ENCODE peak calls at places on chromosomes 12 and 14, in nine cellular contexts. B is CD8-positive, alpha-beta memory T cell; M is breast epithelium; K is psoas muscle; S is HL-60; W is OCI-LY7; G is PC-3; C is CD4-positive, CD25-positive, alpha-beta regulatory T cell; T is CD8-positive, alpha-beta T cell. V is an unnamed sample.
A peak's percentile ranks its signal among the peaks of the same experiment; 100 is the strongest.

GRCh38 chr12:114679452-114679875 is 4.5 kb downstream of the TBX3 start:
- DNase-seq in W (no peak), T (no peak), K (no peak), G (peak; percentile 30), C (no peak), B (no peak), M (no peak), S (no peak), V (no peak)

GRCh38 chr12:82517027-82517426 is 158.7 kb downstream of the METTL25 start:
- DNase-seq in M (no peak), T (no peak), B (no peak), K (no peak), W (peak; percentile 24), C (no peak), G (peak; percentile 58), S (peak; percentile 12), V (no peak)

GRCh38 chr14:90784621-90785270 is 31.5 kb downstream of the TTC7B start:
- DNase-seq in W (no peak), B (no peak), S (no peak), C (no peak), M (no peak), T (no peak), K (no peak), G (no peak), V (no peak)

GRCh38 chr12:26614217-26614616 is 218.8 kb downstream of the ITPR2 start:
- DNase-seq in S (peak; percentile 37), M (no peak), C (peak; percentile 2), W (peak; percentile 41), T (no peak), G (peak; percentile 56), K (no peak), B (no peak), V (peak; percentile 29)

GRCh38 chr12:47414511-47414910 is 291.3 kb downstream of the RPAP3 start:
- DNase-seq in W (no peak), G (no peak), M (no peak), B (no peak), C (no peak), S (no peak), K (no peak), T (no peak), V (no peak)

GRCh38 chr12:128797119-128798118 is 26.3 kb downstream of the SLC15A4 start:
- DNase-seq in S (no peak), C (no peak), W (peak; percentile 46), T (no peak), G (peak; percentile 52), M (no peak), K (no peak), B (peak; percentile 43), V (peak; percentile 88)

GRCh38 chr14:75604979-75605825 is 26.8 kb downstream of the FLVCR2 start:
- DNase-seq in G (no peak), M (no peak), S (peak; percentile 70), W (no peak), B (no peak), K (no peak), C (no peak), T (no peak), V (peak; percentile 61)

GRCh38 chr14:56172571-56172971 is 54.4 kb downstream of the PELI2 start:
- DNase-seq in C (no peak), M (no peak), S (no peak), K (no peak), W (no peak), T (no peak), G (peak; percentile 62), B (no peak), V (no peak)

GRCh38 chr14:103905861-103906456 is 22.3 kb upstream of the TDRD9 start:
- DNase-seq in T (no peak), G (no peak), S (peak; percentile 51), C (peak; percentile 13), K (no peak), B (no peak), W (no peak), M (no peak), V (no peak)

GRCh38 chr14:74527736-74528280 is 34.2 kb downstream of the ISCA2 start:
- DNase-seq in M (no peak), S (no peak), G (no peak), C (no peak), K (no peak), T (no peak), W (no peak), B (no peak), V (no peak)

GRCh38 chr14:87217023-87217422 is 776.0 kb downstream of the GALC start:
- DNase-seq in W (no peak), S (no peak), G (no peak), K (no peak), C (no peak), B (no peak), T (no peak), M (no peak), V (no peak)
- H3K27ac ChIP-seq in W (no peak overlapping the region), S (no peak overlapping the region), G (no peak overlapping the region), K (no peak overlapping the region), C (no peak overlapping the region), B (no peak overlapping the region), T (no peak overlapping the region), M (no peak overlapping the region), V (no peak overlapping the region)

GRCh38 chr12:29595071-29595755 is 97.7 kb upstream of the OVCH1 start:
- DNase-seq in C (no peak), K (no peak), T (no peak), G (no peak), W (no peak), M (no peak), B (no peak), S (no peak), V (no peak)

GRCh38 chr12:29589852-29590251 is 92.4 kb upstream of the OVCH1 start:
- DNase-seq in S (no peak), B (no peak), M (no peak), W (no peak), K (no peak), G (no peak), T (no peak), C (no peak), V (no peak)

GRCh38 chr12:29591140-29592020 is 93.9 kb upstream of the OVCH1 start:
- DNase-seq in W (no peak), G (no peak), K (peak; percentile 20), S (no peak), T (no peak), B (no peak), C (no peak), M (no peak), V (peak; percentile 26)

GRCh38 chr12:29589271-29589670 is 91.8 kb upstream of the OVCH1 start:
- DNase-seq in T (no peak), G (no peak), C (no peak), K (no peak), S (no peak), B (no peak), W (no peak), M (no peak), V (no peak)

GRCh38 chr12:29593001-29593400 is 95.5 kb upstream of the OVCH1 start:
- DNase-seq in K (no peak), C (no peak), G (no peak), B (no peak), W (no peak), M (no peak), S (no peak), T (no peak), V (no peak)
- H3K4me3 ChIP-seq in K (no peak overlapping the region), C (no peak overlapping the region), G (no peak overlapping the region), B (no peak overlapping the region), W (no peak overlapping the region), M (no peak overlapping the region), S (no peak overlapping the region), T (no peak overlapping the region), V (no peak overlapping the region)

GRCh38 chr14:102325791-102326345 is 6.3 kb downstream of the ZNF839 start:
- DNase-seq in M (no peak), S (no peak), B (no peak), T (no peak), C (no peak), K (no peak), G (no peak), W (no peak), V (no peak)
- H3K27ac ChIP-seq in M (no peak overlapping the region), S (no peak overlapping the region), B (no peak overlapping the region), T (no peak overlapping the region), C (no peak overlapping the region), K (no peak overlapping the region), G (no peak overlapping the region), W (no peak overlapping the region), V (no peak overlapping the region)

GRCh38 chr12:56224954-56225353 is 812 bp downstream of the NABP2 start:
- DNase-seq in T (no peak), M (no peak), K (no peak), B (no peak), S (no peak), W (no peak), G (no peak), C (no peak), V (no peak)

GRCh38 chr12:56221757-56222530 is at the start of gene RNF41:
- DNase-seq in C (peak; percentile 94), S (peak; percentile 97), B (peak; percentile 93), K (peak; percentile 97), T (peak; percentile 85), M (peak; percentile 98), G (peak; percentile 96), W (peak; percentile 95), V (peak; percentile 98)

GRCh38 chr12:56222531-56222895 is 791 bp upstream of the RNF41 start:
- DNase-seq in W (no peak), M (no peak), T (no peak), K (no peak), G (no peak), S (no peak), B (no peak), C (no peak), V (no peak)

GRCh38 chr12:56224102-56224701 is at the start of gene NABP2:
- DNase-seq in S (peak; percentile 99), M (peak; percentile 98), K (peak; percentile 99), B (peak; percentile 92), G (peak; percentile 99), T (peak; percentile 74), W (peak; percentile 98), C (peak; percentile 84), V (peak; percentile 98)

DNA sequence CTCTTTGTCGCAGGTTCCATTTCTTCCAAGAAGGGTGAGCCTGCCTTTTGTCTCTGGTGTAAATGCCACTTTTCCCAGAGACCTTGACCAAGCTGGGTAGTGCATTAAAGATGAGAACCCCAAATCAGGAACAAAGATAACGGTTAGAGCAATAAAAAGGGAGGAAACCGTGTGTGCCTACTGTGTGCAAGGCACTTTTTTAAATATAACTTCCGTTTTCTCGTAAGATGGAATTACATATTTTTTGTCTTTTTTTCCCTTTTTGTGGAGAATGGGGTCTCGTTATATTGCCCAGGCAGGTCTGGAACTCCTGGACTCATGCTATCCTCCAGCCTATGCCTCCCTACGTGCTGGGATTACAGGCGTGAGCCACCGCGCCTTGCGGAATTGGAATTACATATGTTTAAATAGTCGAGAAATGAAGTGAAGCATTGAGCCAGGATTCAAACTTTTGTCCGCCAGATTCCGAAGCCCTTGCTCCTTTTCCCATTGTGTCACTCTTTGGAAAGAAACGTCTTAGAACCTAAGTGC is 506 bp upstream of the NABP2 start:
- DNase-seq in T (no peak), M (no peak), S (no peak), C (no peak), G (no peak), K (no peak), W (no peak), B (no peak), V (no peak)
- H3K4me3 ChIP-seq in T (peak overlapping the region; percentile 68), M (peak overlapping the region; percentile 81), S (peak overlapping the region; percentile 29), C (peak overlapping the region; percentile 80), G (peak overlapping the region; percentile 88), K (peak overlapping the region; percentile 75), W (peak overlapping the region; percentile 83), B (peak overlapping the region; percentile 67), V (peak overlapping the region; percentile 68)

V was measured in testis.